ENCODE peak calls at places on chromosomes 6 and 20, in nine cellular contexts. N is T-helper 1 cell, B is left ventricle myocardium inferior, D is NCI-H524, O is SW480, H is H4, A is fibroblast of lung, Z is iris pigment epithelial cell, I is progenitor cell of endocrine pancreas. Q is an unnamed sample.

GRCh38 chr20:49631074-49631716 is 63.3 kb upstream of the PTGIS start:
- DNase-seq in N (no peak), B (no peak), D (no peak), O (peak), H (no peak), A (peak), Z (peak), I (no peak), Q (no peak)

GRCh38 chr6:154535146-154535545 is 24.7 kb upstream of the CNKSR3 start:
- DNase-seq in N (no peak), B (no peak), D (no peak), O (no peak), H (no peak), A (peak), Z (no peak), I (no peak), Q (no peak)

GRCh38 chr20:20358801-20359200 is 9.1 kb upstream of the INSM1 start:
- DNase-seq in N (no peak), B (no peak), D (peak), O (no peak), H (no peak), A (no peak), Z (no peak), I (no peak), Q (no peak)

GRCh38 chr6:83708546-83708969 is 343 bp downstream of the SNAP91 start:
- DNase-seq in N (no peak), B (no peak), D (peak), O (no peak), H (no peak), A (peak), Z (peak), I (peak), Q (no peak)

GRCh38 chr6:90403489-90404381 is 107.1 kb upstream of the BACH2 start:
- DNase-seq in N (no peak), B (peak), D (no peak), O (peak), H (peak), A (peak), Z (peak), I (no peak), Q (peak)

GRCh38 chr6:3457710-3458605 is 1.1 kb upstream of the SLC22A23 start:
- DNase-seq in N (no peak), B (no peak), D (peak), O (peak), H (no peak), A (peak), Z (peak), I (no peak), Q (peak)

GRCh38 chr6:10268111-10268510 is 146.8 kb downstream of the TFAP2A start:
- DNase-seq in N (no peak), B (no peak), D (no peak), O (no peak), H (no peak), A (no peak), Z (no peak), I (no peak), Q (no peak)

GRCh38 chr6:155985660-155986138 is 530.1 kb upstream of the NOX3 start:
- DNase-seq in N (no peak), B (peak), D (no peak), O (no peak), H (no peak), A (peak), Z (no peak), I (no peak), Q (no peak)

GRCh38 chr6:106802141-106802540 is 172.4 kb downstream of the CD24 start:
- DNase-seq in N (no peak), B (no peak), D (no peak), O (no peak), H (no peak), A (no peak), Z (no peak), I (no peak), Q (no peak)

GRCh38 chr6:110682460-110682853 is 132.8 kb downstream of the CDK19 start:
- DNase-seq in N (peak), B (no peak), D (peak), O (peak), H (peak), A (peak), Z (peak), I (peak), Q (peak)

GRCh38 chr6:31580807-31581437 is 1.3 kb downstream of the LTB start:
- DNase-seq in N (peak), B (peak), D (peak), O (peak), H (peak), A (peak), Z (peak), I (peak), Q (peak)